ENCODE peak calls at places on chromosomes 11 and 22, in four cellular contexts. One of them, this sample, is unnamed. For H3K27me3, the result is how much of the 10 kb centered on the place peaks cover.

GRCh38 chr11:1649021-1649420 is 19.4 kb downstream of the KRTAP5-5 start:
- DNase-seq in H7: no peak
- DNase-seq in heart right ventricle: no peak
- DNase-seq in PC-3: no peak
- DNase-seq in this sample: no peak

GRCh38 chr22:25754527-25755202 is 12.7 kb downstream of the MYO18B start:
- DNase-seq in H7: no peak
- DNase-seq in heart right ventricle: peak
- DNase-seq in PC-3: no peak
- DNase-seq in this sample: no peak

GRCh38 chr11:77109236-77110019 is 6.8 kb downstream of the OMP start:
- DNase-seq in PC-3: no peak
- DNase-seq in heart right ventricle: no peak
- DNase-seq in H7: no peak
- DNase-seq in this sample: no peak

GRCh38 chr11:30990625-30991348 is 378.8 kb downstream of the DCDC1 start:
- DNase-seq in heart right ventricle: no peak
- DNase-seq in PC-3: no peak
- DNase-seq in H7: no peak
- DNase-seq in this sample: no peak

GRCh38 chr22:46209262-46209661 is 40.8 kb downstream of the CDPF1 start:
- DNase-seq in PC-3: no peak
- DNase-seq in heart right ventricle: no peak
- DNase-seq in H7: no peak
- DNase-seq in this sample: peak

GRCh38 chr11:59403546-59403945 is 22.7 kb downstream of the OR5A2 start:
- DNase-seq in heart right ventricle: no peak
- DNase-seq in H7: no peak
- DNase-seq in PC-3: no peak
- DNase-seq in this sample: peak

GRCh38 chr11:35846874-35847273 is 97.0 kb upstream of the LDLRAD3 start:
- DNase-seq in heart right ventricle: no peak
- DNase-seq in H7: no peak
- DNase-seq in PC-3: no peak
- DNase-seq in this sample: no peak

GRCh38 chr22:38760477-38761201 is 4.8 kb upstream of the SUN2 start:
- DNase-seq in PC-3: no peak
- DNase-seq in H7: no peak
- DNase-seq in heart right ventricle: no peak
- DNase-seq in this sample: no peak

GRCh38 chr22:20117656-20118571 is 888 bp upstream of the TRMT2A start:
- DNase-seq in heart right ventricle: peak
- DNase-seq in H7: peak
- DNase-seq in PC-3: no peak
- DNase-seq in this sample: no peak

GRCh38 chr11:95095858-95096587 is 6.4 kb downstream of the ENDOD1 start:
- DNase-seq in H7: no peak
- DNase-seq in PC-3: peak
- DNase-seq in heart right ventricle: no peak
- DNase-seq in this sample: no peak

GRCh38 chr22:24433868-24434471 is 6.6 kb downstream of the ADORA2A start:
- DNase-seq in PC-3: peak
- DNase-seq in heart right ventricle: no peak
- DNase-seq in H7: peak
- DNase-seq in this sample: no peak

GRCh38 chr11:117818036-117818858 is 6.3 kb downstream of the FXYD2 start:
- DNase-seq in H7: no peak
- DNase-seq in PC-3: peak
- DNase-seq in heart right ventricle: no peak
- DNase-seq in this sample: peak

GRCh38 chr11:72239849-72240460 is 4.0 kb downstream of the PHOX2A start:
- DNase-seq in heart right ventricle: peak
- DNase-seq in PC-3: peak
- DNase-seq in H7: peak
- DNase-seq in this sample: no peak

GRCh38 chr11:2445948-2446551 is 1.2 kb downstream of the KCNQ1 start:
- DNase-seq in H7: peak
- DNase-seq in PC-3: no peak
- DNase-seq in heart right ventricle: no peak
- DNase-seq in this sample: no peak

GRCh38 chr11:2342981-2343380 is 34.1 kb upstream of the CD81 start:
- DNase-seq in heart right ventricle: no peak
- DNase-seq in PC-3: no peak
- DNase-seq in H7: no peak
- DNase-seq in this sample: no peak

GRCh38 chr11:56698795-56699194 is at the start of gene OR9G1:
- DNase-seq in heart right ventricle: no peak
- DNase-seq in H7: no peak
- DNase-seq in PC-3: no peak
- DNase-seq in this sample: no peak

GRCh38 chr11:44112083-44112865 is 16.8 kb downstream of the EXT2 start:
- DNase-seq in H7: no peak
- DNase-seq in PC-3: peak
- DNase-seq in heart right ventricle: peak
- DNase-seq in this sample: peak

GRCh38 chr11:122159173-122159701 is 43.2 kb upstream of the BLID start:
- DNase-seq in heart right ventricle: peak
- DNase-seq in H7: no peak
- DNase-seq in PC-3: peak
- DNase-seq in this sample: no peak

GRCh38 chr11:94309757-94310156 is 5.4 kb downstream of the IZUMO1R start:
- DNase-seq in PC-3: peak
- DNase-seq in heart right ventricle: no peak
- DNase-seq in H7: no peak
- DNase-seq in this sample: peak

GRCh38 chr11:47489395-47489755 is 40.4 kb upstream of the RAPSN start:
- DNase-seq in H7: no peak
- DNase-seq in PC-3: no peak
- DNase-seq in heart right ventricle: no peak
- DNase-seq in this sample: no peak

GRCh38 chr11:122917311-122917710 is 34.8 kb downstream of the JHY start:
- DNase-seq in H7: no peak
- DNase-seq in heart right ventricle: no peak
- DNase-seq in PC-3: peak
- DNase-seq in this sample: peak

GRCh38 chr11:60872124-60872951 is 5.0 kb downstream of the ZP1 start:
- DNase-seq in PC-3: no peak
- DNase-seq in H7: no peak
- DNase-seq in heart right ventricle: peak
- DNase-seq in this sample: no peak

GRCh38 chr22:20940178-20940790 is 23.1 kb downstream of the CRKL start:
- DNase-seq in PC-3: no peak
- DNase-seq in H7: no peak
- DNase-seq in heart right ventricle: no peak
- DNase-seq in this sample: no peak

GRCh38 chr11:68036141-68036716 is 2.6 kb upstream of the TCIRG1 start:
- DNase-seq in H7: no peak
- DNase-seq in heart right ventricle: no peak
- DNase-seq in PC-3: no peak
- DNase-seq in this sample: no peak

GRCh38 chr22:37229012-37229804 is 14.9 kb downstream of the RAC2 start:
- DNase-seq in H7: peak
- DNase-seq in heart right ventricle: no peak
- DNase-seq in PC-3: peak
- DNase-seq in this sample: no peak

GRCh38 chr11:44916797-44917196 is 33.9 kb downstream of the TP53I11 start:
- DNase-seq in H7: no peak
- DNase-seq in heart right ventricle: no peak
- DNase-seq in PC-3: no peak
- DNase-seq in this sample: no peak

GRCh38 chr22:20399866-20400605 is 6.1 kb downstream of the ZNF74 start:
- DNase-seq in PC-3: no peak
- DNase-seq in heart right ventricle: no peak
- DNase-seq in H7: no peak
- DNase-seq in this sample: no peak

GRCh38 chr11:58525037-58525614 is 17.2 kb upstream of the OR5B21 start:
- DNase-seq in heart right ventricle: no peak
- DNase-seq in PC-3: no peak
- DNase-seq in H7: no peak
- DNase-seq in this sample: no peak

GRCh38 chr11:134414036-134414731 is 2.1 kb upstream of the B3GAT1 start:
- DNase-seq in heart right ventricle: no peak
- DNase-seq in PC-3: no peak
- DNase-seq in H7: no peak
- DNase-seq in this sample: no peak

GRCh38 chr11:130581631-130582030 is 133.2 kb downstream of the ADAMTS15 start:
- DNase-seq in PC-3: no peak
- DNase-seq in H7: no peak
- DNase-seq in heart right ventricle: no peak
- DNase-seq in this sample: no peak

GRCh38 chr11:20084921-20085814 is 75.1 kb downstream of the DBX1 start:
- DNase-seq in PC-3: no peak
- DNase-seq in heart right ventricle: no peak
- DNase-seq in H7: no peak
- DNase-seq in this sample: no peak

GRCh38 chr11:79957702-79958101 is 516.9 kb upstream of the TENM4 start:
- DNase-seq in PC-3: no peak
- DNase-seq in heart right ventricle: no peak
- DNase-seq in H7: no peak
- DNase-seq in this sample: no peak

GRCh38 chr11:22792497-22792896 is 37.1 kb downstream of the SVIP start:
- DNase-seq in PC-3: peak
- DNase-seq in heart right ventricle: no peak
- DNase-seq in H7: no peak
- DNase-seq in this sample: peak

GRCh38 chr11:35766651-35767050 is 104.1 kb downstream of the TRIM44 start:
- DNase-seq in heart right ventricle: no peak
- DNase-seq in H7: no peak
- DNase-seq in PC-3: no peak
- DNase-seq in this sample: no peak

GRCh38 chr22:27745809-27746208 is 55.7 kb downstream of the MN1 start:
- DNase-seq in heart right ventricle: no peak
- DNase-seq in H7: no peak
- DNase-seq in PC-3: no peak
- DNase-seq in this sample: no peak

GRCh38 chr22:19880786-19881569 is 26.3 kb upstream of the GNB1L start:
- DNase-seq in PC-3: peak
- DNase-seq in H7: peak
- DNase-seq in heart right ventricle: peak
- DNase-seq in this sample: peak

GRCh38 chr11:46330887-46331652 is 16.2 kb upstream of the DGKZ start:
- DNase-seq in PC-3: no peak
- DNase-seq in heart right ventricle: no peak
- DNase-seq in H7: no peak
- DNase-seq in this sample: no peak

GRCh38 chr11:46331653-46331984 is 15.6 kb upstream of the DGKZ start:
- DNase-seq in heart right ventricle: no peak
- DNase-seq in PC-3: no peak
- DNase-seq in H7: no peak
- DNase-seq in this sample: no peak

GRCh38 chr11:46332568-46333128 is 14.6 kb upstream of the DGKZ start:
- DNase-seq in heart right ventricle: no peak
- DNase-seq in PC-3: no peak
- DNase-seq in H7: peak
- DNase-seq in this sample: no peak

GRCh38 chr11:46332093-46332567 is 15.1 kb upstream of the DGKZ start:
- DNase-seq in PC-3: no peak
- DNase-seq in heart right ventricle: no peak
- DNase-seq in H7: no peak
- DNase-seq in this sample: no peak

DNA sequence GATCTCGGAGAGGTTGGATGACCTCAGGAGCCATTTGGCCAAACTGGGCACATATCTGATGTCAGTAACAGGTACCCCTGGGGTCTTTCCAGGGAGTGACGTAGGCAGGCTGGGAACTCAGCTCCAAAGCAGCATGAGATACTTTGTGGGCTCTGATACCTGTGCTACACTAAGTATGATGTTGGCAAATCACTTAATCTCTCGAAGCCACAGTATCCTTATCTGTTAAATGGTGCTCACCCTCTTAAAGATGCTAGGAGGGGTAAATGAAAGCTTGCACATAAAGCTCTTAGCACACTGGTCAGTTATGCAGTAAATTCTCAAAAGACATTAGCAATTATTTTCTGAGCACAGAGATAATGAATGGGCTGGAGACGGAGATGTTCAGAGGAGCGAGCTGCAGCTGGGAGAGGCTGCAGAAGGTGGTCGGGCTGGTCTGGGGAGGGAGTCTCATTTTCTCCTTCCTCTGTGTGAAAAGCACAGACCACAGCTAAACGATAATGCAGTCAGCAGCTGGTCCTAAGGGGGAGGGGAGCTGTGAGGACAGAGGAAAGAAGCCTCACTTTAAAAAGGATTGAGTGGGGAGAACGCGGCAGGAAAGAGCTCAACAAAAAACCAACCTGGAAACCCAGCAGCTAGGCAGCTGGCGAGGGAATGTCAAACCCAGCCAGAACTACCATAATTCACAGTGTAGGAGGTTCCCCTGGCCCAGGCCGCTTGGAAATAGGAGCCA is 16.9 kb upstream of the DGKZ start:
- DNase-seq in heart right ventricle: no peak
- DNase-seq in PC-3: no peak
- DNase-seq in H7: no peak
- DNase-seq in this sample: no peak
- H3K27me3 ChIP-seq in heart right ventricle: under half
- H3K27me3 ChIP-seq in PC-3: under half
- H3K27me3 ChIP-seq in H7: half or more
- H3K27me3 ChIP-seq in this sample: half or more

GRCh38 chr11:104995001-104995408 is 26.6 kb upstream of the CASP4 start:
- DNase-seq in PC-3: no peak
- DNase-seq in H7: no peak
- DNase-seq in heart right ventricle: peak
- DNase-seq in this sample: no peak
- H3K27me3 ChIP-seq in PC-3: under half
- H3K27me3 ChIP-seq in H7: under half
- H3K27me3 ChIP-seq in heart right ventricle: under half
- H3K27me3 ChIP-seq in this sample: under half

DNA sequence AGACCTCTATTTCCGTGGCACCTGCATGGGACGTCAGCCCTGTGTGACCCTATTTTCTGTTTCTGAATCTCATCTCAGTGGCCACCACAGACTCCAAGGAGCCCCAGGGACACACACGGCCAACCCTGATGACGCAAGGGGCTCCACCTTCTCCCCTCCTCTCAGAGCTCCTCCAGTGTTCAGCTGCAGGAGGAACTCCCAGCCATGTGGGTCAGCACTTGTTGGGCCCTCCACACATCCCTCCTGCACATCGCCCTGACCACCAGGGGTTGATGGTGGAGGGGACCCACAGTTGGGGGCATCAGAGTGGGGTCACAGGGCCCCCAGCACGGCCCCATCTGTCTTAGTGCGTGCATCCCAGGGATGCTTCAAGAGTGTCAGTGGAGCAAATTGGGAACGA is 499.6 kb downstream of the BRD1 start:
- DNase-seq in PC-3: no peak
- DNase-seq in H7: no peak
- DNase-seq in heart right ventricle: no peak
- DNase-seq in this sample: no peak
- H3K27me3 ChIP-seq in PC-3: half or more
- H3K27me3 ChIP-seq in H7: under half
- H3K27me3 ChIP-seq in heart right ventricle: under half
- H3K27me3 ChIP-seq in this sample: under half

GRCh38 chr22:22983816-22984215 is 86.5 kb upstream of the GNAZ start:
- DNase-seq in PC-3: no peak
- DNase-seq in heart right ventricle: no peak
- DNase-seq in H7: no peak
- DNase-seq in this sample: no peak
- H3K27me3 ChIP-seq in PC-3: under half
- H3K27me3 ChIP-seq in heart right ventricle: under half
- H3K27me3 ChIP-seq in H7: under half
- H3K27me3 ChIP-seq in this sample: under half